ENCODE peak calls at places on chromosome 9, in ten cellular contexts. R is HepG2, W is gastrocnemius medialis, H is fibroblast of lung, Z is colonic mucosa, S is brain microvascular endothelial cell, N is mesenchymal stem cell, J is neuronal stem cell, U is stomach, Y is spleen. B is an unnamed sample.

GRCh38 chr9:972512-973294 is 3.8 kb upstream of the DMRT3 start:
- DNase-seq in R (no peak), W (no peak), H (no peak), Z (no peak), S (no peak), N (no peak), J (no peak), U (no peak), Y (no peak), B (no peak)

GRCh38 chr9:33919276-33919897 is 102.4 kb downstream of the UBE2R2 start:
- DNase-seq in R (no peak), W (no peak), H (no peak), Z (no peak), S (no peak), N (no peak), J (no peak), U (no peak), Y (no peak), B (no peak)

GRCh38 chr9:130746434-130747212 is 53.0 kb downstream of the EXOSC2 start:
- DNase-seq in R (no peak), W (no peak), H (no peak), Z (no peak), S (no peak), N (no peak), J (no peak), U (no peak), Y (no peak), B (no peak)

GRCh38 chr9:77498891-77499290 is 149.2 kb downstream of the GNA14 start:
- DNase-seq in R (no peak), W (no peak), H (peak), Z (no peak), S (no peak), N (no peak), J (no peak), U (no peak), Y (no peak), B (no peak)

GRCh38 chr9:134350416-134350994 is 24.2 kb downstream of the RXRA start:
- DNase-seq in R (no peak), W (no peak), H (no peak), Z (no peak), S (no peak), N (no peak), J (no peak), U (no peak), Y (no peak), B (no peak)

GRCh38 chr9:133708770-133709611 is 29.2 kb downstream of the SARDH start:
- DNase-seq in R (no peak), W (peak), H (no peak), Z (no peak), S (no peak), N (no peak), J (no peak), U (no peak), Y (peak), B (no peak)

GRCh38 chr9:134661791-134662142 is 20.2 kb downstream of the COL5A1 start:
- DNase-seq in R (no peak), W (no peak), H (no peak), Z (no peak), S (peak), N (no peak), J (no peak), U (no peak), Y (no peak), B (no peak)

GRCh38 chr9:121319394-121319780 is 50.7 kb downstream of the STOM start:
- DNase-seq in R (no peak), W (no peak), H (no peak), Z (no peak), S (no peak), N (no peak), J (no peak), U (no peak), Y (no peak), B (no peak)

GRCh38 chr9:93149361-93149760 is 15.3 kb upstream of the NINJ1 start:
- DNase-seq in R (no peak), W (no peak), H (peak), Z (no peak), S (no peak), N (peak), J (no peak), U (no peak), Y (no peak), B (no peak)

GRCh38 chr9:33297455-33297854 is 7.1 kb downstream of the NFX1 start:
- DNase-seq in R (no peak), W (peak), H (no peak), Z (peak), S (no peak), N (peak), J (no peak), U (peak), Y (peak), B (peak)

GRCh38 chr9:79089054-79089560 is 482.7 kb upstream of the TLE4 start:
- DNase-seq in R (no peak), W (no peak), H (no peak), Z (no peak), S (no peak), N (no peak), J (no peak), U (no peak), Y (no peak), B (no peak)

GRCh38 chr9:109919736-109920408 is 139.9 kb downstream of the PALM2AKAP2 start:
- DNase-seq in R (no peak), W (peak), H (no peak), Z (no peak), S (no peak), N (no peak), J (no peak), U (no peak), Y (no peak), B (no peak)

GRCh38 chr9:109914280-109915027 is 134.5 kb downstream of the PALM2AKAP2 start:
- DNase-seq in R (no peak), W (no peak), H (peak), Z (no peak), S (peak), N (peak), J (no peak), U (no peak), Y (no peak), B (no peak)

GRCh38 chr9:109922617-109923260 is 142.7 kb downstream of the PALM2AKAP2 start:
- DNase-seq in R (no peak), W (peak), H (peak), Z (no peak), S (no peak), N (no peak), J (no peak), U (no peak), Y (no peak), B (no peak)

GRCh38 chr9:109916316-109916715 is 136.3 kb downstream of the PALM2AKAP2 start:
- DNase-seq in R (no peak), W (peak), H (no peak), Z (no peak), S (no peak), N (no peak), J (no peak), U (no peak), Y (no peak), B (no peak)

DNA sequence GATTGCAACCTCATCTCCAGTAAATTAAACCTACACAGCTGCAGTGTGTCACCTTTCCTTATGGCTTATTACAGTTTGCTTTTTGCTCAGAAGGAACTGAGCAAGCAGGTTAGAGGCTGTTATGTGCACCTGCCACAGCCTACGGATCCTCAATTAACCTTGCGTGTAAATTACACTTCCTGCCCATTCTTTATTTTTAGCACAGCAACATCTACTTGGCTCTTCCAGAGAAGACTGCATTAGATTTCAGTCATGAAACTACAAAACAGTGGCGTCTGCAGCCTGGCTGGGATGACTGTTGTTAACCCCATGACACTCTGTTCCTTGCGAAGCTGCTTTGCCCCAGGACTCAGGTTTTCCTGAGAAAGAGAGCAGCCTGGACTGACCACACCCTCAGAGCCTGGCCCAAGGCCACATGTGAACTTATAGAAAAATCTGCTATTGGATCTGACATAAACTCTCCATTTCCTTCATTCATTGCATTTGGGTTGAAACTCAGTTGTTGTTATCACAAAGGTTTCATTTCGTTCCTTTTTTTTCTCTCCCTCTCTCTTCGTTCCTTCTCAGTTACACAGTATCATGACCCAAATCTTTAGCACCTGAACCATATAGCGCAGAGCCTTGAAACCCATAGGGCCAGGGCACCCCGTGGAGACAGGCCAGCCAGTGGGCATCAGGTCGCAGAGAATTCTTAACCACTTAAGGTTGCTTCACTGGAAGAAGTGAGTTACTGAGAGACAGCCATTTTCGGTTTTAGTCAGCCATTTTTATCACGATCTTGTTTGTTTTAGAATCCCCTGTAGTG is 138.6 kb downstream of the PALM2AKAP2 start:
- DNase-seq in R (no peak), W (peak), H (peak), Z (peak), S (no peak), N (peak), J (no peak), U (no peak), Y (no peak), B (no peak)
- H3K27ac ChIP-seq in R (no peak), W (peak), H (no peak), Z (peak), S (no peak), N (no peak), J (no peak), U (peak), Y (peak), B (no peak)

DNA sequence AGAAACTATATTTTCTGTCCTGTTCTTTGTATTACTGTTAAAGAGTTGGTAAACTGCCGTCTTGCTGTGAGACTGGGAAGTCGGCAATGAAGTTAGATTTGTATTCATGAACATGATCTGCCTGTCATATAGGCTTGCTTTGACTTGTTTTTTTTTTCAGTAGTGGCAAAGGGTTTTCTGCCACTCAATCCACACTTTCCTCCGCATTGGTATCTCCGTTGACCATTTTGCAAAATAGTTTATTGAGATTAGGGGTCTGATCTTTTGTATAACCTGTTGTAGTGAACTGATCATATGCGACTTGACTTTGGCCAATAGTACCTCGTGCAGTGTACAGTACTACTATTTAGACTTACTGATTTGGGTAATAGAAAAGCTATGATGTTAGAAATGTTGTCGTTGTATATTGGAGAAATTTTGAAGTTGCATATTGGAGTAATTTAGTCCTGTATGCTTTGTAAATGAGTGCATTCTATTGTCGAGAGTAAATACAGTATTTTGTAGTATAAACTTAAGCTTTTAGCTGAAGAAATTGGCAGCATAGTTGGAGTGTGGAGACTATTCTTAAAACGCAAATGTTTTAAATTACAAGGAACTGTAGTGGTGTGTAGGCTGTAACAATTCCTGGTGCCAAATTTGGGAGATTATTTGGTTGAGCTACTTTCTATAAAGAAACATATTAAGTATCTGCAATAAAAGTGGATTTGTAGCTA is 1.8 kb downstream of the DENND4C start:
- DNase-seq in R (no peak), W (no peak), H (peak), Z (no peak), S (no peak), N (peak), J (no peak), U (no peak), Y (no peak), B (no peak)
- H3K4me3 ChIP-seq in R (peak), W (peak), H (peak), Z (peak), S (peak), N (no peak), J (no peak), U (peak), Y (peak), B (no peak)

GRCh38 chr9:96883922-96884321 is 29.6 kb upstream of the ZNF782 start:
- DNase-seq in R (no peak), W (peak), H (no peak), Z (no peak), S (no peak), N (no peak), J (no peak), U (no peak), Y (no peak), B (no peak)
- H3K27ac ChIP-seq in R (no peak), W (peak), H (no peak), Z (no peak), S (no peak), N (peak), J (no peak), U (no peak), Y (no peak), B (no peak)

GRCh38 chr9:136296434-136297015 is 7.4 kb downstream of the CCDC187 start:
- DNase-seq in R (no peak), W (no peak), H (no peak), Z (no peak), S (no peak), N (no peak), J (no peak), U (no peak), Y (no peak), B (peak)
- H3K4me3 ChIP-seq in R (peak), W (no peak), H (no peak), Z (no peak), S (no peak), N (no peak), J (no peak), U (no peak), Y (no peak), B (no peak)

B was measured in heart right ventricle.